ENCODE peak calls at places on chromosome 12, in seven cellular contexts. E, I, V, X, L, N and K are unnamed samples.

GRCh38 chr12:89568484-89568883 is 42.6 kb upstream of the POC1B start:
- DNase-seq in E (no peak), I (no peak), V (no peak), X (no peak), L (no peak), N (no peak), K (no peak)

GRCh38 chr12:110468212-110469048 is at the start of the genes FAM216A and GPN3:
- DNase-seq in E (peak), I (peak), V (peak), X (peak), L (peak), N (peak), K (peak)

GRCh38 chr12:29350080-29350479 is 30.9 kb downstream of the ERGIC2 start:
- DNase-seq in E (no peak), I (no peak), V (no peak), X (no peak), L (no peak), N (peak), K (no peak)

GRCh38 chr12:72133497-72134055 is 138.6 kb upstream of the TRHDE start:
- DNase-seq in E (no peak), I (no peak), V (no peak), X (no peak), L (no peak), N (no peak), K (no peak)

GRCh38 chr12:55063291-55063690 is 43.5 kb downstream of the NEUROD4 start:
- DNase-seq in E (no peak), I (no peak), V (no peak), X (no peak), L (no peak), N (no peak), K (no peak)

GRCh38 chr12:13205809-13206559 is 9.5 kb downstream of the EMP1 start:
- DNase-seq in E (no peak), I (peak), V (no peak), X (no peak), L (no peak), N (peak), K (no peak)

GRCh38 chr12:77204055-77204454 is 138.7 kb upstream of the E2F7 start:
- DNase-seq in E (no peak), I (no peak), V (no peak), X (no peak), L (no peak), N (peak), K (no peak)

GRCh38 chr12:106109168-106109910 is 29.4 kb downstream of the NUAK1 start:
- DNase-seq in E (no peak), I (no peak), V (no peak), X (no peak), L (no peak), N (no peak), K (no peak)

GRCh38 chr12:121794532-121795028 is 1.1 kb upstream of the RHOF start:
- DNase-seq in E (no peak), I (no peak), V (no peak), X (no peak), L (no peak), N (no peak), K (peak)

GRCh38 chr12:79933580-79934264 is 1.2 kb downstream of the PPP1R12A start:
- DNase-seq in E (no peak), I (no peak), V (no peak), X (no peak), L (no peak), N (peak), K (no peak)

GRCh38 chr12:89390802-89391673 is 38.7 kb upstream of the DUSP6 start:
- DNase-seq in E (no peak), I (no peak), V (no peak), X (no peak), L (no peak), N (peak), K (no peak)

GRCh38 chr12:90653051-90653450 is 301.9 kb downstream of the CCER1 start:
- DNase-seq in E (no peak), I (no peak), V (no peak), X (no peak), L (no peak), N (no peak), K (no peak)

GRCh38 chr12:81570234-81570633 is 188.9 kb downstream of the PPFIA2 start:
- DNase-seq in E (no peak), I (no peak), V (no peak), X (no peak), L (no peak), N (no peak), K (no peak)

GRCh38 chr12:123367511-123367910 is 2.9 kb upstream of the SBNO1 start:
- DNase-seq in E (no peak), I (no peak), V (no peak), X (no peak), L (no peak), N (no peak), K (no peak)

GRCh38 chr12:123365141-123365917 is 682 bp upstream of the SBNO1 start:
- DNase-seq in E (peak), I (peak), V (peak), X (peak), L (peak), N (peak), K (peak)

GRCh38 chr12:123363743-123364531 is 710 bp downstream of the SBNO1 start:
- DNase-seq in E (no peak), I (no peak), V (no peak), X (no peak), L (peak), N (peak), K (peak)

GRCh38 chr12:123363385-123363742 is 1.3 kb downstream of the SBNO1 start:
- DNase-seq in E (peak), I (no peak), V (no peak), X (no peak), L (no peak), N (no peak), K (peak)

GRCh38 chr12:123364532-123365140 is at the start of gene SBNO1:
- DNase-seq in E (peak), I (peak), V (peak), X (peak), L (peak), N (no peak), K (peak)
- TF ChIP-seq POLR2A in E (peak), I (no peak), V (peak), X (peak), L (no peak), N (peak), K (peak)

GRCh38 chr12:115944851-115945496 is 332.5 kb downstream of the MED13L start:
- DNase-seq in E (no peak), I (no peak), V (no peak), X (no peak), L (no peak), N (no peak), K (no peak)

GRCh38 chr12:115944392-115944742 is 333.1 kb downstream of the MED13L start:
- DNase-seq in E (no peak), I (no peak), V (no peak), X (no peak), L (no peak), N (no peak), K (no peak)

GRCh38 chr12:115943310-115943629 is 334.2 kb downstream of the MED13L start:
- DNase-seq in E (no peak), I (no peak), V (no peak), X (no peak), L (no peak), N (no peak), K (no peak)

GRCh38 chr12:115942346-115942745 is 335.1 kb downstream of the MED13L start:
- DNase-seq in E (no peak), I (no peak), V (no peak), X (no peak), L (no peak), N (no peak), K (no peak)

GRCh38 chr12:115943630-115944391 is 333.7 kb downstream of the MED13L start:
- DNase-seq in E (no peak), I (no peak), V (no peak), X (no peak), L (no peak), N (no peak), K (no peak)
- TF ChIP-seq POLR2AphosphoS5 in E (no peak), I (no peak), V (no peak), X (no peak), L (no peak), N (no peak), K (no peak)

DNA sequence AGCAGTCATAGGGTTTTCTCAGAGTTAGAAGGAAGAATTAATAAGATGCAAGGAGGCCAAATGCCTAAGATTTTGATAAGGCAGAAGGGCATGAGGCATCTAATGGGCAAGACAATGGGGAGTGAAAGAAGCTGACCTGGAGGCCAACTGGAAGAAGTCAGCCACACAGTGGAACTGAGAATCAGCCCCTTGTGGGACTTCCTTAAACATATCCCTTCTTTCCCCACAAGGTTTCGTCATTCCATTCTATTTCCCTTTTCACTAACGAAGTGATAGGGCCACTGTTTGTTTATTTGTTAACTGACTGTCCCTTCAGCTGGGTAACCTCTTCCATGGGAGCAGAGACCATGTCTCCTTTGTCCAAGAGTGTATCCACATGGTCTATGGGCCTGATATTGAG is 86.2 kb downstream of the HELB start:
- DNase-seq in E (no peak), I (no peak), V (no peak), X (no peak), L (no peak), N (no peak), K (no peak)
- TF ChIP-seq POLR2A in E (no peak), I (no peak), V (no peak), X (no peak), L (no peak), N (no peak), K (no peak)

GRCh38 chr12:9108504-9109212 is 7.1 kb downstream of the A2M start:
- DNase-seq in E (no peak), I (no peak), V (no peak), X (no peak), L (no peak), N (no peak), K (no peak)
- TF ChIP-seq POLR2AphosphoS5 in E (no peak), I (no peak), V (no peak), X (no peak), L (no peak), N (no peak), K (no peak)

GRCh38 chr12:47819902-47820630 is at the start of gene HDAC7:
- DNase-seq in E (peak), I (peak), V (no peak), X (no peak), L (peak), N (peak), K (peak)

GRCh38 chr12:47818007-47818376 is 1.7 kb downstream of the HDAC7 start:
- DNase-seq in E (no peak), I (no peak), V (no peak), X (no peak), L (no peak), N (no peak), K (no peak)

GRCh38 chr12:47818382-47818700 is 1.4 kb downstream of the HDAC7 start:
- DNase-seq in E (no peak), I (no peak), V (no peak), X (no peak), L (no peak), N (peak), K (no peak)

GRCh38 chr12:47819544-47819901 is 180 bp downstream of the HDAC7 start:
- DNase-seq in E (no peak), I (no peak), V (no peak), X (no peak), L (no peak), N (no peak), K (no peak)

DNA sequence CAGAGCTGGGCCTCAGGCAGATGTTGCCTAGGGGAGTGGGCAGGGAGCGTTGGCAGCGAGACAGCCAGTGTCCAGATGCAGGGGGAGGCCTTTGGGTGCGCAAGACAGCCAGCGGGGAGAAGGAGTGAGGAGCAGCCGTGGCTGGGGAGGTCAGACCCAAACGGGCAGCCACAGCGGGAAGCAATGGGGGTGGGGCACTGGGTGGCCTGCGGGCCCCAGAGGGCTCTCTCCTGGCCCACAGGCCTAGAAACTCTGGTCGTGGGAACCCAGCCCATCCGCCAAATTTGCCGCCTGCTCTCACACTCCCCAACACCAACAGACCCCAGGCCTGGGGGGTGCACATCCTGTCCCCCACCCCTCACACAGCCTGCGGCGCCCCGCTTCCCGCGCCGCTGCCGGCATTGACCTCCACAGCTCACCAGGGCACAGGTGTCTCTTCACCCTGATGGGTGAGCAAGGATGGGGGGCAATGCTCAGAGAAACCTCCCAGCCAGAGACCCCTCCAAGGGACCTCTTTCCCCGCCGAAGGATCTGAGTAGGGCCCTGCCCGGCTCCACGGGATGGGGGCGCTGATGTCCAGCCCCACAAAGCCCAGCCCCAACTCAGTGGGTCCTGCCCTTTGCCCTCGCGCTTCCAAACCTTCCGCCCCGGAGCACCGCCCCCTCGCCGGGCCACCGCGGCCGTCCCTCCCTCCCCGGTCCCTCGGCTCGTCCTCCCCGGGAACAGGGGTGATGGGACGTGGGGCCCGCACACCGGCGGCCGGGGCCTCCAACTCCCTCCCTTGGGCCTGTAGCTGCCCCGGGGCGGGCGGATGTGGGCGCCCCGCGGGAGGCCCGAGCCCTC is 781 bp downstream of the HDAC7 start:
- DNase-seq in E (no peak), I (no peak), V (no peak), X (no peak), L (peak), N (peak), K (peak)
- TF ChIP-seq POLR2A in E (no peak), I (no peak), V (peak), X (no peak), L (no peak), N (peak), K (peak)

GRCh38 chr12:2294651-2295475 is 242.1 kb downstream of the CACNA1C start:
- DNase-seq in E (no peak), I (no peak), V (no peak), X (no peak), L (no peak), N (no peak), K (no peak)
- TF ChIP-seq POLR2AphosphoS5 in E (no peak), I (no peak), V (no peak), X (no peak), L (no peak), N (no peak), K (no peak)